ENCODE peak calls at places on chromosome 3, in ten cellular contexts. J is ovary, U is breast epithelium, C is astrocyte, K is neuronal stem cell, P is mesendoderm, N is prostate gland, V is esophagus muscularis mucosa, M is adipocyte, Z is gastrocnemius medialis. Q is an unnamed sample.
A peak's percentile ranks its signal among the peaks of the same experiment; 100 is the strongest.

GRCh38 chr3:52670621-52671521 is 14.8 kb downstream of the PBRM1 start:
- DNase-seq in Z (peak; percentile 41), K (no peak), M (peak; percentile 98), N (no peak), V (no peak), U (no peak), J (peak; percentile 33), P (peak; percentile 72), C (peak; percentile 100), Q (no peak)

GRCh38 chr3:187318819-187319616 is 27.5 kb upstream of the MASP1 start:
- DNase-seq in C (peak; percentile 44), J (peak; percentile 35), N (no peak), M (peak; percentile 85), Z (peak; percentile 23), P (peak; percentile 74), V (no peak), K (peak; percentile 59), U (peak; percentile 28), Q (peak; percentile 44)

GRCh38 chr3:15096026-15096425 is 2.9 kb downstream of the RBSN start:
- DNase-seq in J (no peak), Z (no peak), V (no peak), P (no peak), C (no peak), M (no peak), N (no peak), U (no peak), K (no peak), Q (no peak)

GRCh38 chr3:160544837-160545236 is 20.5 kb downstream of the KPNA4 start:
- DNase-seq in V (no peak), M (peak; percentile 70), C (peak; percentile 27), U (no peak), J (no peak), N (no peak), K (no peak), P (no peak), Z (no peak), Q (no peak)

GRCh38 chr3:11185564-11186317 is 31.4 kb downstream of the HRH1 start:
- DNase-seq in N (peak; percentile 91), U (peak; percentile 90), J (peak; percentile 76), M (peak; percentile 92), Z (peak; percentile 78), K (no peak), C (peak; percentile 95), V (peak; percentile 95), P (no peak), Q (no peak)

GRCh38 chr3:160921020-160921635 is 165.1 kb downstream of the PPM1L start:
- DNase-seq in V (no peak), U (no peak), K (no peak), M (peak; percentile 84), N (no peak), P (peak; percentile 48), C (peak; percentile 16), J (peak; percentile 9), Z (no peak), Q (no peak)

GRCh38 chr3:188057124-188057523 is 96.8 kb upstream of the LPP start:
- DNase-seq in P (no peak), N (no peak), J (no peak), U (no peak), K (no peak), V (no peak), M (no peak), Z (no peak), C (no peak), Q (no peak)

GRCh38 chr3:63355809-63356208 is 77.7 kb downstream of the SYNPR start:
- DNase-seq in Z (no peak), J (no peak), C (peak; percentile 20), K (no peak), N (no peak), M (no peak), U (no peak), P (no peak), V (no peak), Q (no peak)

GRCh38 chr3:187678869-187679268 is 8.7 kb upstream of the SST start:
- DNase-seq in Z (no peak), V (peak; percentile 70), M (peak; percentile 82), P (peak; percentile 86), K (peak; percentile 56), N (peak; percentile 17), U (no peak), J (peak; percentile 28), C (peak; percentile 25), Q (peak; percentile 70)

GRCh38 chr3:31041161-31041978 is 146.9 kb upstream of the GADL1 start:
- DNase-seq in M (peak; percentile 24), K (peak; percentile 20), J (no peak), C (peak; percentile 96), Z (no peak), V (no peak), N (no peak), U (no peak), P (peak; percentile 99), Q (peak; percentile 69)

GRCh38 chr3:195466251-195466650 is 23.4 kb upstream of the ACAP2 start:
- DNase-seq in V (no peak), K (no peak), C (peak; percentile 62), U (no peak), Z (no peak), P (no peak), J (no peak), N (no peak), M (no peak), Q (no peak)

GRCh38 chr3:107710851-107711250 is 188.1 kb downstream of the BBX start:
- DNase-seq in N (no peak), V (no peak), C (peak; percentile 41), Z (peak; percentile 88), K (no peak), P (peak; percentile 63), U (peak; percentile 34), J (peak; percentile 35), M (peak; percentile 15), Q (no peak)

GRCh38 chr3:182802413-182802812 is 9.1 kb downstream of the ATP11B start:
- DNase-seq in N (no peak), Z (no peak), U (no peak), V (no peak), C (no peak), K (no peak), M (no peak), J (no peak), P (peak; percentile 23), Q (no peak)

GRCh38 chr3:117409256-117409655 is 699.7 kb downstream of the TUSC7 start:
- DNase-seq in K (no peak), J (no peak), M (no peak), P (no peak), U (no peak), C (no peak), Z (no peak), V (no peak), N (no peak), Q (no peak)

GRCh38 chr3:138180375-138181029 is 5.8 kb upstream of the DBR1 start:
- DNase-seq in N (peak; percentile 33), M (peak; percentile 38), J (no peak), P (peak; percentile 19), U (no peak), V (no peak), C (peak; percentile 18), Z (no peak), K (no peak), Q (peak; percentile 55)

GRCh38 chr3:114424337-114424736 is 130.5 kb downstream of the TIGIT start:
- DNase-seq in P (no peak), U (no peak), M (no peak), Z (no peak), N (no peak), C (no peak), K (no peak), V (no peak), J (no peak), Q (no peak)
- H3K4me3 ChIP-seq in P (no peak overlapping the region), U (no peak overlapping the region), M (no peak overlapping the region), Z (no peak overlapping the region), N (no peak overlapping the region), C (no peak overlapping the region), K (no peak overlapping the region), V (no peak overlapping the region), J (no peak overlapping the region), Q (no peak overlapping the region)

GRCh38 chr3:48465531-48466378 is 19.2 kb downstream of the ATRIP start:
- DNase-seq in N (peak; percentile 100), J (peak; percentile 92), C (peak; percentile 100), P (peak; percentile 100), K (peak; percentile 97), V (peak; percentile 99), Z (peak; percentile 99), M (peak; percentile 100), U (peak; percentile 99), Q (peak; percentile 97)

GRCh38 chr3:48465237-48465530 is 18.6 kb downstream of the ATRIP start:
- DNase-seq in J (no peak), N (no peak), C (no peak), V (no peak), U (no peak), M (no peak), K (no peak), P (no peak), Z (no peak), Q (no peak)

GRCh38 chr3:48467110-48467454 is 20.5 kb downstream of the ATRIP start:
- DNase-seq in C (no peak), Z (no peak), N (no peak), V (no peak), U (no peak), P (no peak), K (no peak), J (no peak), M (no peak), Q (no peak)

GRCh38 chr3:48467473-48468267 is 21.1 kb downstream of the ATRIP start:
- DNase-seq in P (no peak), M (no peak), Z (no peak), K (no peak), C (no peak), V (no peak), N (no peak), U (no peak), J (no peak), Q (no peak)

GRCh38 chr3:48466386-48467109 is 20.0 kb downstream of the ATRIP start:
- DNase-seq in N (no peak), U (no peak), V (no peak), P (no peak), C (no peak), J (peak; percentile 54), K (no peak), Z (peak; percentile 54), M (no peak), Q (no peak)
- H3K4me1 ChIP-seq in N (peaks cover 43% of the 10 kb centered on the region), U (peaks cover 19% of the 10 kb centered on the region), V (peaks cover 69% of the 10 kb centered on the region), P (peaks cover 2% of the 10 kb centered on the region), C (peaks cover 26% of the 10 kb centered on the region), J (peaks cover 22% of the 10 kb centered on the region), K (peaks cover 21% of the 10 kb centered on the region), Z (peaks cover 40% of the 10 kb centered on the region), M (peaks cover 35% of the 10 kb centered on the region), Q (peaks cover 19% of the 10 kb centered on the region)

DNA sequence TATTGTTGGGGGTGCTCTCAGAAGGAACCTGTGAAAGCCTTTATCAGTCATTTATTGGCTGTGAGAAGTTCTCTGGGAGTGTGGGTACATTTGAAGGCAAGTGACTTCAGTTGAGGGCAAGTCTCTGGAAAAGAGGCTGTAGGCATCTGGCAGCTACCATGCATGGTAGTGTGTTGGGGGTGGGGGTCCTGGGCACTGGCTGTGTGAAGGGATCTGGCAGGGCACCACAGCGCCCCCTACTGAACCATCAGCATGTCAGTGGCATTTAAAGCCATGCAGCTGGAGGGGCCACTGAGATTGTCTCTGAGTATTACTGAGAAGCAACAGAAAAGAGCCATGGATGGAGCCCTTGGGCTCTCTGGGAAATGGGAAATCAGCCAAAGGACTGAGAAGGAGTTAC is 30.6 kb downstream of the CRTAP start:
- DNase-seq in C (no peak), U (no peak), P (peak; percentile 74), Z (no peak), J (no peak), M (no peak), N (no peak), V (peak; percentile 50), K (no peak), Q (no peak)
- H3K36me3 ChIP-seq in C (peaks cover 12% of the 10 kb centered on the region), U (no peaks in the 10 kb centered on the region), P (no peaks in the 10 kb centered on the region), Z (no peaks in the 10 kb centered on the region), J (no peaks in the 10 kb centered on the region), M (peaks cover 59% of the 10 kb centered on the region), N (no peaks in the 10 kb centered on the region), V (peaks cover 50% of the 10 kb centered on the region), K (peaks cover 2% of the 10 kb centered on the region), Q (peaks cover 1% of the 10 kb centered on the region)

GRCh38 chr3:33660035-33660434 is 58.0 kb downstream of the CLASP2 start:
- DNase-seq in M (peak; percentile 29), J (no peak), K (no peak), C (no peak), P (peak; percentile 8), U (no peak), N (no peak), Z (no peak), V (no peak), Q (no peak)
- H3K4me3 ChIP-seq in M (peak overlapping the region; percentile 81), J (no peak overlapping the region), K (no peak overlapping the region), C (peak overlapping the region; percentile 49), P (no peak overlapping the region), U (peak overlapping the region; percentile 47), N (no peak overlapping the region), Z (peak overlapping the region; percentile 50), V (peak overlapping the region; percentile 54), Q (no peak overlapping the region)

Q was measured in Caco-2.